ENCODE peak calls at places on chromosome 3, in seven cellular contexts. W is NCI-H2029 treated with DMSO at 0.1 percent for 48 hours; L is pancreas; C is stimulated activated CD8-positive, alpha-beta memory T cell treated with anti-CD3 and anti-CD28 coated beads, Interleukin-2, amount 100 ng/mL, for 48 hours; K is MM.1S; D is stomach; Q is neural crest cell. V is an unnamed sample.

GRCh38 chr3:24299236-24299635 is 195.4 kb downstream of the THRB start:
- DNase-seq in W (no peak), L (no peak), C (no peak), K (no peak), D (no peak), Q (no peak), V (no peak)

GRCh38 chr3:72338942-72339749 is 509.1 kb downstream of the SHQ1 start:
- DNase-seq in W (no peak), L (no peak), C (peak), K (no peak), D (peak), Q (no peak), V (peak)

GRCh38 chr3:56870436-56870835 is 68.7 kb upstream of the ARHGEF3 start:
- DNase-seq in W (no peak), L (no peak), C (no peak), K (no peak), D (no peak), Q (no peak), V (no peak)

GRCh38 chr3:25557641-25558040 is 107.1 kb downstream of the TOP2B start:
- DNase-seq in W (no peak), L (no peak), C (no peak), K (no peak), D (no peak), Q (no peak), V (no peak)

GRCh38 chr3:106343841-106344240 is 475.0 kb upstream of the CBLB start:
- DNase-seq in W (no peak), L (no peak), C (no peak), K (no peak), D (no peak), Q (no peak), V (no peak)

GRCh38 chr3:172315401-172316091 is 132.7 kb downstream of the GHSR start:
- DNase-seq in W (no peak), L (no peak), C (no peak), K (peak), D (no peak), Q (no peak), V (no peak)

GRCh38 chr3:61574854-61575253 is 13.5 kb downstream of the PTPRG start:
- DNase-seq in W (no peak), L (no peak), C (no peak), K (no peak), D (no peak), Q (no peak), V (no peak)

GRCh38 chr3:62600033-62600432 is 226.7 kb upstream of the FEZF2 start:
- DNase-seq in W (no peak), L (no peak), C (no peak), K (no peak), D (no peak), Q (no peak), V (no peak)

GRCh38 chr3:105062853-105063252 is 303.9 kb upstream of the ALCAM start:
- DNase-seq in W (no peak), L (no peak), C (no peak), K (no peak), D (no peak), Q (no peak), V (no peak)

GRCh38 chr3:46854543-46854942 is 8.7 kb downstream of the MYL3 start:
- DNase-seq in W (no peak), L (peak), C (no peak), K (no peak), D (no peak), Q (no peak), V (no peak)

GRCh38 chr3:50365080-50365841 is 5.9 kb upstream of the TMEM115 start:
- DNase-seq in W (peak), L (peak), C (peak), K (peak), D (peak), Q (peak), V (peak)

GRCh38 chr3:15979490-15979889 is 181.7 kb upstream of the ANKRD28 start:
- DNase-seq in W (peak), L (no peak), C (no peak), K (no peak), D (no peak), Q (no peak), V (no peak)

GRCh38 chr3:29145370-29145769 is 135.5 kb upstream of the RBMS3 start:
- DNase-seq in W (no peak), L (no peak), C (no peak), K (no peak), D (no peak), Q (no peak), V (no peak)

GRCh38 chr3:126033765-126034164 is 50.2 kb downstream of the SLC41A3 start:
- DNase-seq in W (no peak), L (no peak), C (no peak), K (no peak), D (peak), Q (no peak), V (no peak)

V was measured in activated CD4-positive, alpha-beta T cell treated with anti-CD3 and anti-CD28 coated beads for 1 hour.